ENCODE peak calls at places on chromosomes 13 and 19, in five cellular contexts. One of them, this sample, is unnamed.

GRCh38 chr19:47389150-47389556 is 30.2 kb downstream of the MEIS3 start:
- DNase-seq in GM06990: no peak
- DNase-seq in midbrain: no peak
- DNase-seq in stimulated activated CD4-positive, alpha-beta T cell treated with anti-CD3 and anti-CD28 coated beads, Interleukin-4, amount 100 ng/mL, for 1 hour: no peak
- DNase-seq in skeletal muscle cell: no peak
- DNase-seq in this sample: no peak

GRCh38 chr19:29690842-29691241 is 24.2 kb downstream of the C19orf12 start:
- DNase-seq in GM06990: no peak
- DNase-seq in midbrain: peak
- DNase-seq in stimulated activated CD4-positive, alpha-beta T cell treated with anti-CD3 and anti-CD28 coated beads, Interleukin-4, amount 100 ng/mL, for 1 hour: peak
- DNase-seq in skeletal muscle cell: no peak
- DNase-seq in this sample: no peak

GRCh38 chr13:36133950-36134349 is 2.8 kb upstream of the DCLK1 start:
- DNase-seq in GM06990: no peak
- DNase-seq in midbrain: no peak
- DNase-seq in stimulated activated CD4-positive, alpha-beta T cell treated with anti-CD3 and anti-CD28 coated beads, Interleukin-4, amount 100 ng/mL, for 1 hour: no peak
- DNase-seq in skeletal muscle cell: no peak
- DNase-seq in this sample: no peak

GRCh38 chr19:48628486-48629296 is 8.5 kb downstream of the DBP start:
- DNase-seq in GM06990: no peak
- DNase-seq in midbrain: no peak
- DNase-seq in stimulated activated CD4-positive, alpha-beta T cell treated with anti-CD3 and anti-CD28 coated beads, Interleukin-4, amount 100 ng/mL, for 1 hour: no peak
- DNase-seq in skeletal muscle cell: no peak
- DNase-seq in this sample: no peak

GRCh38 chr19:42396248-42396541 is 6.1 kb upstream of the CNFN start:
- DNase-seq in GM06990: no peak
- DNase-seq in midbrain: no peak
- DNase-seq in stimulated activated CD4-positive, alpha-beta T cell treated with anti-CD3 and anti-CD28 coated beads, Interleukin-4, amount 100 ng/mL, for 1 hour: no peak
- DNase-seq in skeletal muscle cell: no peak
- DNase-seq in this sample: peak

GRCh38 chr19:3981736-3982681 is 3.3 kb downstream of the EEF2 start:
- DNase-seq in GM06990: no peak
- DNase-seq in midbrain: no peak
- DNase-seq in stimulated activated CD4-positive, alpha-beta T cell treated with anti-CD3 and anti-CD28 coated beads, Interleukin-4, amount 100 ng/mL, for 1 hour: no peak
- DNase-seq in skeletal muscle cell: no peak
- DNase-seq in this sample: no peak

GRCh38 chr13:40789275-40790231 is at the start of gene SLC25A15:
- DNase-seq in GM06990: peak
- DNase-seq in midbrain: peak
- DNase-seq in stimulated activated CD4-positive, alpha-beta T cell treated with anti-CD3 and anti-CD28 coated beads, Interleukin-4, amount 100 ng/mL, for 1 hour: peak
- DNase-seq in skeletal muscle cell: peak
- DNase-seq in this sample: peak

GRCh38 chr13:54633461-54633860 is 1604.8 kb downstream of the OLFM4 start:
- DNase-seq in GM06990: no peak
- DNase-seq in midbrain: no peak
- DNase-seq in stimulated activated CD4-positive, alpha-beta T cell treated with anti-CD3 and anti-CD28 coated beads, Interleukin-4, amount 100 ng/mL, for 1 hour: no peak
- DNase-seq in skeletal muscle cell: no peak
- DNase-seq in this sample: no peak

GRCh38 chr19:42857544-42857867 is 22.0 kb downstream of the PSG1 start:
- DNase-seq in GM06990: no peak
- DNase-seq in midbrain: no peak
- DNase-seq in stimulated activated CD4-positive, alpha-beta T cell treated with anti-CD3 and anti-CD28 coated beads, Interleukin-4, amount 100 ng/mL, for 1 hour: no peak
- DNase-seq in skeletal muscle cell: no peak
- DNase-seq in this sample: no peak

GRCh38 chr13:20882206-20882605 is 20.3 kb downstream of the XPO4 start:
- DNase-seq in GM06990: no peak
- DNase-seq in midbrain: no peak
- DNase-seq in stimulated activated CD4-positive, alpha-beta T cell treated with anti-CD3 and anti-CD28 coated beads, Interleukin-4, amount 100 ng/mL, for 1 hour: no peak
- DNase-seq in skeletal muscle cell: no peak
- DNase-seq in this sample: no peak

GRCh38 chr13:73945371-73945770 is 188.8 kb downstream of the KLF12 start:
- DNase-seq in GM06990: no peak
- DNase-seq in midbrain: no peak
- DNase-seq in stimulated activated CD4-positive, alpha-beta T cell treated with anti-CD3 and anti-CD28 coated beads, Interleukin-4, amount 100 ng/mL, for 1 hour: no peak
- DNase-seq in skeletal muscle cell: no peak
- DNase-seq in this sample: no peak

GRCh38 chr19:11445141-11445540 is 9.7 kb downstream of the PRKCSH start:
- DNase-seq in GM06990: no peak
- DNase-seq in midbrain: no peak
- DNase-seq in stimulated activated CD4-positive, alpha-beta T cell treated with anti-CD3 and anti-CD28 coated beads, Interleukin-4, amount 100 ng/mL, for 1 hour: no peak
- DNase-seq in skeletal muscle cell: no peak
- DNase-seq in this sample: no peak

GRCh38 chr13:95573226-95573625 is 20.7 kb downstream of the CLDN10 start:
- DNase-seq in GM06990: no peak
- DNase-seq in midbrain: no peak
- DNase-seq in stimulated activated CD4-positive, alpha-beta T cell treated with anti-CD3 and anti-CD28 coated beads, Interleukin-4, amount 100 ng/mL, for 1 hour: no peak
- DNase-seq in skeletal muscle cell: peak
- DNase-seq in this sample: no peak